ENCODE peak calls at places on chromosomes 3 and 15, in ten cellular contexts. Z is LoVo; R is ACHN; O is stromal cell of bone marrow; T is stimulated activated CD8-positive, alpha-beta memory T cell treated with anti-CD3 and anti-CD28 coated beads, Interleukin-15, amount 100 ng/mL, for 24 hours; K is thoracic aorta; X is hepatic stellate cell; P is HCEC 1CT; B is activated naive CD4-positive, alpha-beta T cell; D is CD4-positive, alpha-beta T cell. V is an unnamed sample.

GRCh38 chr3:14925729-14926591 is 21.4 kb upstream of the NR2C2 start:
- DNase-seq in Z (peak), R (peak), O (peak), T (no peak), K (no peak), X (peak), P (peak), B (no peak), D (no peak), V (peak)

GRCh38 chr3:136209921-136210320 is 13.8 kb upstream of the MSL2 start:
- DNase-seq in Z (no peak), R (peak), O (no peak), T (no peak), K (no peak), X (peak), P (peak), B (no peak), D (no peak), V (no peak)

GRCh38 chr15:85313339-85313738 is 67.1 kb upstream of the AKAP13 start:
- DNase-seq in Z (no peak), R (no peak), O (no peak), T (no peak), K (no peak), X (no peak), P (peak), B (no peak), D (no peak), V (no peak)

GRCh38 chr3:62019906-62020305 is 353.4 kb downstream of the FEZF2 start:
- DNase-seq in Z (no peak), R (no peak), O (no peak), T (no peak), K (no peak), X (no peak), P (no peak), B (no peak), D (no peak), V (no peak)

GRCh38 chr15:39854161-39854560 is 65.9 kb downstream of the GPR176 start:
- DNase-seq in Z (no peak), R (no peak), O (no peak), T (no peak), K (no peak), X (no peak), P (peak), B (no peak), D (no peak), V (no peak)

GRCh38 chr3:131349946-131350347 is 31.6 kb upstream of the NUDT16 start:
- DNase-seq in Z (no peak), R (peak), O (peak), T (no peak), K (no peak), X (no peak), P (peak), B (no peak), D (no peak), V (peak)

GRCh38 chr3:122392868-122393844 is 9.2 kb downstream of the FAM162A start:
- DNase-seq in Z (peak), R (peak), O (peak), T (no peak), K (no peak), X (peak), P (peak), B (no peak), D (no peak), V (no peak)

GRCh38 chr3:124246949-124247348 is 255.0 kb upstream of the ROPN1 start:
- DNase-seq in Z (peak), R (peak), O (no peak), T (no peak), K (no peak), X (no peak), P (peak), B (no peak), D (no peak), V (no peak)

GRCh38 chr15:46703352-46703861 is 1013.9 kb upstream of the SEMA6D start:
- DNase-seq in Z (no peak), R (no peak), O (no peak), T (no peak), K (no peak), X (no peak), P (no peak), B (no peak), D (no peak), V (no peak)

GRCh38 chr3:146335386-146335785 is 84.5 kb upstream of the PLSCR4 start:
- DNase-seq in Z (no peak), R (no peak), O (no peak), T (no peak), K (no peak), X (no peak), P (no peak), B (no peak), D (no peak), V (no peak)

GRCh38 chr3:32239638-32240550 is 1.4 kb downstream of the CMTM8 start:
- DNase-seq in Z (peak), R (peak), O (no peak), T (no peak), K (no peak), X (peak), P (no peak), B (no peak), D (peak), V (no peak)

GRCh38 chr3:158140396-158140795 is 30.5 kb downstream of the RSRC1 start:
- DNase-seq in Z (peak), R (no peak), O (no peak), T (no peak), K (no peak), X (no peak), P (peak), B (no peak), D (no peak), V (no peak)

GRCh38 chr15:90664650-90665287 is 52.4 kb upstream of the BLM start:
- DNase-seq in Z (peak), R (peak), O (no peak), T (no peak), K (no peak), X (peak), P (peak), B (no peak), D (no peak), V (no peak)

GRCh38 chr3:107796786-107797185 is 274.0 kb downstream of the BBX start:
- DNase-seq in Z (peak), R (no peak), O (no peak), T (no peak), K (no peak), X (no peak), P (peak), B (no peak), D (no peak), V (no peak)

GRCh38 chr3:12879191-12879815 is 37.9 kb upstream of the RPL32 start:
- DNase-seq in Z (no peak), R (no peak), O (no peak), T (no peak), K (no peak), X (no peak), P (no peak), B (no peak), D (no peak), V (no peak)

GRCh38 chr3:196175717-196176116 is 35.5 kb downstream of the ZDHHC19 start:
- DNase-seq in Z (no peak), R (no peak), O (no peak), T (no peak), K (no peak), X (no peak), P (no peak), B (no peak), D (no peak), V (no peak)

GRCh38 chr3:127632035-127632434 is 3.0 kb downstream of the PODXL2 start:
- DNase-seq in Z (no peak), R (no peak), O (no peak), T (no peak), K (no peak), X (no peak), P (no peak), B (no peak), D (no peak), V (no peak)

GRCh38 chr15:76206325-76206976 is 104.8 kb downstream of the ETFA start:
- DNase-seq in Z (no peak), R (peak), O (no peak), T (no peak), K (peak), X (no peak), P (no peak), B (no peak), D (no peak), V (no peak)

GRCh38 chr3:127761101-127761802 is 61.1 kb downstream of the MGLL start:
- DNase-seq in Z (no peak), R (no peak), O (no peak), T (no peak), K (no peak), X (no peak), P (no peak), B (no peak), D (no peak), V (no peak)

GRCh38 chr3:126035362-126036050 is 48.4 kb downstream of the SLC41A3 start:
- DNase-seq in Z (no peak), R (no peak), O (no peak), T (no peak), K (no peak), X (no peak), P (no peak), B (no peak), D (no peak), V (no peak)

GRCh38 chr3:36647423-36647853 is 116.9 kb downstream of the DCLK3 start:
- DNase-seq in Z (no peak), R (peak), O (no peak), T (no peak), K (no peak), X (no peak), P (no peak), B (no peak), D (no peak), V (no peak)

GRCh38 chr3:113698891-113699465 is 2.5 kb upstream of the USF3 start:
- DNase-seq in Z (peak), R (peak), O (no peak), T (no peak), K (no peak), X (no peak), P (no peak), B (no peak), D (no peak), V (no peak)

GRCh38 chr3:67073812-67074211 is 75.7 kb downstream of the KBTBD8 start:
- DNase-seq in Z (no peak), R (no peak), O (no peak), T (no peak), K (no peak), X (no peak), P (no peak), B (no peak), D (no peak), V (no peak)

GRCh38 chr3:196775938-196776337 is 36.3 kb downstream of the PAK2 start:
- DNase-seq in Z (no peak), R (no peak), O (no peak), T (no peak), K (no peak), X (no peak), P (no peak), B (no peak), D (no peak), V (no peak)

GRCh38 chr15:82571722-82572222 is 31.5 kb upstream of the RPS17 start:
- DNase-seq in Z (no peak), R (peak), O (peak), T (no peak), K (peak), X (peak), P (peak), B (no peak), D (no peak), V (peak)

GRCh38 chr3:176584413-176585176 is 612.7 kb downstream of the TBL1XR1 start:
- DNase-seq in Z (no peak), R (no peak), O (peak), T (no peak), K (no peak), X (peak), P (peak), B (no peak), D (no peak), V (no peak)

GRCh38 chr15:28113426-28114113 is 14.5 kb upstream of the OCA2 start:
- DNase-seq in Z (no peak), R (no peak), O (no peak), T (no peak), K (no peak), X (no peak), P (no peak), B (no peak), D (no peak), V (no peak)

GRCh38 chr15:89754361-89755154 is 3.5 kb upstream of the MESP1 start:
- DNase-seq in Z (no peak), R (no peak), O (no peak), T (no peak), K (no peak), X (no peak), P (no peak), B (no peak), D (no peak), V (no peak)

GRCh38 chr3:175646865-175647264 is 787.7 kb downstream of the NAALADL2 start:
- DNase-seq in Z (no peak), R (no peak), O (no peak), T (no peak), K (no peak), X (no peak), P (no peak), B (no peak), D (no peak), V (no peak)

GRCh38 chr15:65638681-65639089 is 16.9 kb downstream of the SLC24A1 start:
- DNase-seq in Z (peak), R (peak), O (peak), T (no peak), K (no peak), X (peak), P (peak), B (no peak), D (peak), V (no peak)

GRCh38 chr3:133574260-133574881 is 885 bp downstream of the CDV3 start:
- DNase-seq in Z (peak), R (peak), O (peak), T (peak), K (no peak), X (peak), P (peak), B (no peak), D (peak), V (no peak)

GRCh38 chr3:10653241-10653640 is 147.9 kb upstream of the ATP2B2 start:
- DNase-seq in Z (no peak), R (no peak), O (no peak), T (no peak), K (no peak), X (no peak), P (no peak), B (no peak), D (no peak), V (no peak)

GRCh38 chr15:70566047-70566835 is 197.1 kb downstream of the UACA start:
- DNase-seq in Z (no peak), R (no peak), O (no peak), T (no peak), K (no peak), X (no peak), P (no peak), B (no peak), D (no peak), V (no peak)

GRCh38 chr3:53616971-53617892 is 122.8 kb downstream of the CACNA1D start:
- DNase-seq in Z (no peak), R (no peak), O (no peak), T (no peak), K (no peak), X (no peak), P (no peak), B (no peak), D (no peak), V (no peak)

GRCh38 chr15:67981118-67981685 is 72.9 kb upstream of the PIAS1 start:
- DNase-seq in Z (no peak), R (no peak), O (no peak), T (no peak), K (no peak), X (no peak), P (no peak), B (no peak), D (no peak), V (no peak)

GRCh38 chr3:179146911-179147570 is 1.1 kb upstream of the PIK3CA start:
- DNase-seq in Z (peak), R (peak), O (peak), T (no peak), K (no peak), X (peak), P (peak), B (no peak), D (no peak), V (peak)

V was measured in T1000.